ENCODE peak calls at places on chromosomes 3 and 15, in six cellular contexts. One of them, this sample, is unnamed.

GRCh38 chr3:50112462-50112861 is 23.7 kb downstream of the RBM5 start:
- DNase-seq in EL: no peak
- DNase-seq in GM12865: no peak
- DNase-seq in activated naive CD4-positive, alpha-beta T cell treated with anti-CD3 and anti-CD28 coated beads, Interleukin-2, amount 50 U/mL, for 16 hours: no peak
- DNase-seq in A172: no peak
- DNase-seq in activated T-cell treated with anti-CD3 and anti-CD28 coated beads for 48 hours: no peak
- DNase-seq in this sample: no peak

GRCh38 chr3:140954576-140954975 is 12.9 kb downstream of the SLC25A36 start:
- DNase-seq in EL: no peak
- DNase-seq in GM12865: no peak
- DNase-seq in activated naive CD4-positive, alpha-beta T cell treated with anti-CD3 and anti-CD28 coated beads, Interleukin-2, amount 50 U/mL, for 16 hours: no peak
- DNase-seq in A172: no peak
- DNase-seq in activated T-cell treated with anti-CD3 and anti-CD28 coated beads for 48 hours: no peak
- DNase-seq in this sample: no peak

GRCh38 chr3:126659915-126660886 is 5.3 kb upstream of the TXNRD3 start:
- DNase-seq in EL: peak
- DNase-seq in GM12865: no peak
- DNase-seq in activated naive CD4-positive, alpha-beta T cell treated with anti-CD3 and anti-CD28 coated beads, Interleukin-2, amount 50 U/mL, for 16 hours: no peak
- DNase-seq in A172: no peak
- DNase-seq in activated T-cell treated with anti-CD3 and anti-CD28 coated beads for 48 hours: no peak
- DNase-seq in this sample: no peak

GRCh38 chr15:46137443-46137842 is 502.6 kb downstream of the SQOR start:
- DNase-seq in EL: no peak
- DNase-seq in GM12865: no peak
- DNase-seq in activated naive CD4-positive, alpha-beta T cell treated with anti-CD3 and anti-CD28 coated beads, Interleukin-2, amount 50 U/mL, for 16 hours: no peak
- DNase-seq in A172: no peak
- DNase-seq in activated T-cell treated with anti-CD3 and anti-CD28 coated beads for 48 hours: no peak
- DNase-seq in this sample: no peak

GRCh38 chr15:23035964-23036566 is 3.3 kb downstream of the TUBGCP5 start:
- DNase-seq in EL: peak
- DNase-seq in GM12865: peak
- DNase-seq in activated naive CD4-positive, alpha-beta T cell treated with anti-CD3 and anti-CD28 coated beads, Interleukin-2, amount 50 U/mL, for 16 hours: peak
- DNase-seq in A172: peak
- DNase-seq in activated T-cell treated with anti-CD3 and anti-CD28 coated beads for 48 hours: peak
- DNase-seq in this sample: no peak

GRCh38 chr3:137770821-137771399 is 6.8 kb downstream of the SOX14 start:
- DNase-seq in EL: no peak
- DNase-seq in GM12865: no peak
- DNase-seq in activated naive CD4-positive, alpha-beta T cell treated with anti-CD3 and anti-CD28 coated beads, Interleukin-2, amount 50 U/mL, for 16 hours: no peak
- DNase-seq in A172: no peak
- DNase-seq in activated T-cell treated with anti-CD3 and anti-CD28 coated beads for 48 hours: no peak
- DNase-seq in this sample: no peak

GRCh38 chr3:72756900-72757299 is 91.3 kb downstream of the SHQ1 start:
- DNase-seq in EL: no peak
- DNase-seq in GM12865: peak
- DNase-seq in activated naive CD4-positive, alpha-beta T cell treated with anti-CD3 and anti-CD28 coated beads, Interleukin-2, amount 50 U/mL, for 16 hours: no peak
- DNase-seq in A172: no peak
- DNase-seq in activated T-cell treated with anti-CD3 and anti-CD28 coated beads for 48 hours: no peak
- DNase-seq in this sample: no peak

GRCh38 chr15:89674526-89674925 is 4.6 kb downstream of the PLIN1 start:
- DNase-seq in EL: no peak
- DNase-seq in GM12865: no peak
- DNase-seq in activated naive CD4-positive, alpha-beta T cell treated with anti-CD3 and anti-CD28 coated beads, Interleukin-2, amount 50 U/mL, for 16 hours: no peak
- DNase-seq in A172: no peak
- DNase-seq in activated T-cell treated with anti-CD3 and anti-CD28 coated beads for 48 hours: no peak
- DNase-seq in this sample: no peak

GRCh38 chr3:184359610-184360009 is 1.8 kb downstream of the CLCN2 start:
- DNase-seq in EL: no peak
- DNase-seq in GM12865: no peak
- DNase-seq in activated naive CD4-positive, alpha-beta T cell treated with anti-CD3 and anti-CD28 coated beads, Interleukin-2, amount 50 U/mL, for 16 hours: no peak
- DNase-seq in A172: no peak
- DNase-seq in activated T-cell treated with anti-CD3 and anti-CD28 coated beads for 48 hours: no peak
- DNase-seq in this sample: no peak

GRCh38 chr3:154421067-154421466 is 8.9 kb downstream of the GPR149 start:
- DNase-seq in EL: peak
- DNase-seq in GM12865: no peak
- DNase-seq in activated naive CD4-positive, alpha-beta T cell treated with anti-CD3 and anti-CD28 coated beads, Interleukin-2, amount 50 U/mL, for 16 hours: no peak
- DNase-seq in A172: peak
- DNase-seq in activated T-cell treated with anti-CD3 and anti-CD28 coated beads for 48 hours: no peak
- DNase-seq in this sample: no peak

GRCh38 chr3:144187531-144188230 is 216.1 kb downstream of the DIPK2A start:
- DNase-seq in EL: peak
- DNase-seq in GM12865: no peak
- DNase-seq in activated naive CD4-positive, alpha-beta T cell treated with anti-CD3 and anti-CD28 coated beads, Interleukin-2, amount 50 U/mL, for 16 hours: no peak
- DNase-seq in A172: peak
- DNase-seq in activated T-cell treated with anti-CD3 and anti-CD28 coated beads for 48 hours: no peak
- DNase-seq in this sample: no peak

GRCh38 chr15:27679621-27680521 is 419.2 kb downstream of the OCA2 start:
- DNase-seq in EL: no peak
- DNase-seq in GM12865: no peak
- DNase-seq in activated naive CD4-positive, alpha-beta T cell treated with anti-CD3 and anti-CD28 coated beads, Interleukin-2, amount 50 U/mL, for 16 hours: no peak
- DNase-seq in A172: no peak
- DNase-seq in activated T-cell treated with anti-CD3 and anti-CD28 coated beads for 48 hours: no peak
- DNase-seq in this sample: no peak

GRCh38 chr3:178060406-178060805 is 475.8 kb upstream of the KCNMB2 start:
- DNase-seq in EL: peak
- DNase-seq in GM12865: no peak
- DNase-seq in activated naive CD4-positive, alpha-beta T cell treated with anti-CD3 and anti-CD28 coated beads, Interleukin-2, amount 50 U/mL, for 16 hours: no peak
- DNase-seq in A172: no peak
- DNase-seq in activated T-cell treated with anti-CD3 and anti-CD28 coated beads for 48 hours: no peak
- DNase-seq in this sample: peak

GRCh38 chr15:24734391-24734790 is 58.8 kb downstream of the NPAP1 start:
- DNase-seq in EL: no peak
- DNase-seq in GM12865: no peak
- DNase-seq in activated naive CD4-positive, alpha-beta T cell treated with anti-CD3 and anti-CD28 coated beads, Interleukin-2, amount 50 U/mL, for 16 hours: no peak
- DNase-seq in A172: no peak
- DNase-seq in activated T-cell treated with anti-CD3 and anti-CD28 coated beads for 48 hours: no peak
- DNase-seq in this sample: no peak

GRCh38 chr3:62467936-62468722 is 94.8 kb upstream of the FEZF2 start:
- DNase-seq in EL: no peak
- DNase-seq in GM12865: no peak
- DNase-seq in activated naive CD4-positive, alpha-beta T cell treated with anti-CD3 and anti-CD28 coated beads, Interleukin-2, amount 50 U/mL, for 16 hours: no peak
- DNase-seq in A172: no peak
- DNase-seq in activated T-cell treated with anti-CD3 and anti-CD28 coated beads for 48 hours: no peak
- DNase-seq in this sample: no peak

GRCh38 chr3:183193762-183194701 is 31.5 kb upstream of the LAMP3 start:
- DNase-seq in EL: peak
- DNase-seq in GM12865: no peak
- DNase-seq in activated naive CD4-positive, alpha-beta T cell treated with anti-CD3 and anti-CD28 coated beads, Interleukin-2, amount 50 U/mL, for 16 hours: no peak
- DNase-seq in A172: no peak
- DNase-seq in activated T-cell treated with anti-CD3 and anti-CD28 coated beads for 48 hours: no peak
- DNase-seq in this sample: no peak

GRCh38 chr3:125054436-125055164 is 1.2 kb downstream of the HEG1 start:
- DNase-seq in EL: peak
- DNase-seq in GM12865: peak
- DNase-seq in activated naive CD4-positive, alpha-beta T cell treated with anti-CD3 and anti-CD28 coated beads, Interleukin-2, amount 50 U/mL, for 16 hours: no peak
- DNase-seq in A172: peak
- DNase-seq in activated T-cell treated with anti-CD3 and anti-CD28 coated beads for 48 hours: no peak
- DNase-seq in this sample: no peak

GRCh38 chr3:143562789-143563188 is 285.5 kb downstream of the SLC9A9 start:
- DNase-seq in EL: no peak
- DNase-seq in GM12865: no peak
- DNase-seq in activated naive CD4-positive, alpha-beta T cell treated with anti-CD3 and anti-CD28 coated beads, Interleukin-2, amount 50 U/mL, for 16 hours: no peak
- DNase-seq in A172: no peak
- DNase-seq in activated T-cell treated with anti-CD3 and anti-CD28 coated beads for 48 hours: no peak
- DNase-seq in this sample: no peak

GRCh38 chr15:85769182-85769900 is 25.4 kb downstream of the KLHL25 start:
- DNase-seq in EL: no peak
- DNase-seq in GM12865: no peak
- DNase-seq in activated naive CD4-positive, alpha-beta T cell treated with anti-CD3 and anti-CD28 coated beads, Interleukin-2, amount 50 U/mL, for 16 hours: no peak
- DNase-seq in A172: no peak
- DNase-seq in activated T-cell treated with anti-CD3 and anti-CD28 coated beads for 48 hours: no peak
- DNase-seq in this sample: no peak

GRCh38 chr3:190048831-190049541 is 71.7 kb downstream of the P3H2 start:
- DNase-seq in EL: peak
- DNase-seq in GM12865: peak
- DNase-seq in activated naive CD4-positive, alpha-beta T cell treated with anti-CD3 and anti-CD28 coated beads, Interleukin-2, amount 50 U/mL, for 16 hours: no peak
- DNase-seq in A172: no peak
- DNase-seq in activated T-cell treated with anti-CD3 and anti-CD28 coated beads for 48 hours: no peak
- DNase-seq in this sample: no peak

GRCh38 chr3:123150449-123150954 is 51.2 kb upstream of the SEC22A start:
- DNase-seq in EL: no peak
- DNase-seq in GM12865: no peak
- DNase-seq in activated naive CD4-positive, alpha-beta T cell treated with anti-CD3 and anti-CD28 coated beads, Interleukin-2, amount 50 U/mL, for 16 hours: no peak
- DNase-seq in A172: no peak
- DNase-seq in activated T-cell treated with anti-CD3 and anti-CD28 coated beads for 48 hours: no peak
- DNase-seq in this sample: no peak

GRCh38 chr3:25962255-25962654 is 172.4 kb downstream of the OXSM start:
- DNase-seq in EL: no peak
- DNase-seq in GM12865: no peak
- DNase-seq in activated naive CD4-positive, alpha-beta T cell treated with anti-CD3 and anti-CD28 coated beads, Interleukin-2, amount 50 U/mL, for 16 hours: no peak
- DNase-seq in A172: no peak
- DNase-seq in activated T-cell treated with anti-CD3 and anti-CD28 coated beads for 48 hours: no peak
- DNase-seq in this sample: no peak

GRCh38 chr3:55481067-55481917 is 5.8 kb downstream of the WNT5A start:
- DNase-seq in EL: peak
- DNase-seq in GM12865: no peak
- DNase-seq in activated naive CD4-positive, alpha-beta T cell treated with anti-CD3 and anti-CD28 coated beads, Interleukin-2, amount 50 U/mL, for 16 hours: no peak
- DNase-seq in A172: no peak
- DNase-seq in activated T-cell treated with anti-CD3 and anti-CD28 coated beads for 48 hours: no peak
- DNase-seq in this sample: no peak

GRCh38 chr3:45204136-45204535 is 22.0 kb downstream of the TMEM158 start:
- DNase-seq in EL: peak
- DNase-seq in GM12865: no peak
- DNase-seq in activated naive CD4-positive, alpha-beta T cell treated with anti-CD3 and anti-CD28 coated beads, Interleukin-2, amount 50 U/mL, for 16 hours: no peak
- DNase-seq in A172: peak
- DNase-seq in activated T-cell treated with anti-CD3 and anti-CD28 coated beads for 48 hours: no peak
- DNase-seq in this sample: no peak

GRCh38 chr15:87648278-87648677 is 608.3 kb downstream of the NTRK3 start:
- DNase-seq in EL: peak
- DNase-seq in GM12865: no peak
- DNase-seq in activated naive CD4-positive, alpha-beta T cell treated with anti-CD3 and anti-CD28 coated beads, Interleukin-2, amount 50 U/mL, for 16 hours: no peak
- DNase-seq in A172: no peak
- DNase-seq in activated T-cell treated with anti-CD3 and anti-CD28 coated beads for 48 hours: no peak
- DNase-seq in this sample: no peak

GRCh38 chr3:138867996-138868395 is 33.3 kb upstream of the PIK3CB start:
- DNase-seq in EL: no peak
- DNase-seq in GM12865: no peak
- DNase-seq in activated naive CD4-positive, alpha-beta T cell treated with anti-CD3 and anti-CD28 coated beads, Interleukin-2, amount 50 U/mL, for 16 hours: no peak
- DNase-seq in A172: peak
- DNase-seq in activated T-cell treated with anti-CD3 and anti-CD28 coated beads for 48 hours: no peak
- DNase-seq in this sample: no peak

GRCh38 chr15:58724471-58724870 is 25.0 kb downstream of the ADAM10 start:
- DNase-seq in EL: peak
- DNase-seq in GM12865: peak
- DNase-seq in activated naive CD4-positive, alpha-beta T cell treated with anti-CD3 and anti-CD28 coated beads, Interleukin-2, amount 50 U/mL, for 16 hours: no peak
- DNase-seq in A172: no peak
- DNase-seq in activated T-cell treated with anti-CD3 and anti-CD28 coated beads for 48 hours: no peak
- DNase-seq in this sample: no peak

GRCh38 chr15:30859091-30859874 is 44.4 kb upstream of the FAN1 start:
- DNase-seq in EL: peak
- DNase-seq in GM12865: peak
- DNase-seq in activated naive CD4-positive, alpha-beta T cell treated with anti-CD3 and anti-CD28 coated beads, Interleukin-2, amount 50 U/mL, for 16 hours: no peak
- DNase-seq in A172: peak
- DNase-seq in activated T-cell treated with anti-CD3 and anti-CD28 coated beads for 48 hours: no peak
- DNase-seq in this sample: no peak

GRCh38 chr3:53744351-53744750 is 101.9 kb downstream of the CHDH start:
- DNase-seq in EL: no peak
- DNase-seq in GM12865: no peak
- DNase-seq in activated naive CD4-positive, alpha-beta T cell treated with anti-CD3 and anti-CD28 coated beads, Interleukin-2, amount 50 U/mL, for 16 hours: no peak
- DNase-seq in A172: no peak
- DNase-seq in activated T-cell treated with anti-CD3 and anti-CD28 coated beads for 48 hours: no peak
- DNase-seq in this sample: no peak

GRCh38 chr3:46904303-46905190 is 27.0 kb downstream of the PTH1R start:
- DNase-seq in EL: no peak
- DNase-seq in GM12865: no peak
- DNase-seq in activated naive CD4-positive, alpha-beta T cell treated with anti-CD3 and anti-CD28 coated beads, Interleukin-2, amount 50 U/mL, for 16 hours: no peak
- DNase-seq in A172: no peak
- DNase-seq in activated T-cell treated with anti-CD3 and anti-CD28 coated beads for 48 hours: no peak
- DNase-seq in this sample: no peak

GRCh38 chr3:124951511-124952390 is 17.2 kb upstream of the MUC13 start:
- DNase-seq in EL: peak
- DNase-seq in GM12865: no peak
- DNase-seq in activated naive CD4-positive, alpha-beta T cell treated with anti-CD3 and anti-CD28 coated beads, Interleukin-2, amount 50 U/mL, for 16 hours: no peak
- DNase-seq in A172: peak
- DNase-seq in activated T-cell treated with anti-CD3 and anti-CD28 coated beads for 48 hours: no peak
- DNase-seq in this sample: no peak

GRCh38 chr3:169161011-169161410 is 502.5 kb downstream of the MECOM start:
- DNase-seq in EL: no peak
- DNase-seq in GM12865: no peak
- DNase-seq in activated naive CD4-positive, alpha-beta T cell treated with anti-CD3 and anti-CD28 coated beads, Interleukin-2, amount 50 U/mL, for 16 hours: no peak
- DNase-seq in A172: no peak
- DNase-seq in activated T-cell treated with anti-CD3 and anti-CD28 coated beads for 48 hours: no peak
- DNase-seq in this sample: no peak